ENCODE peak calls at places on chromosomes 11 and 22, in six cellular contexts. Y, P, R, E, Q and G are unnamed samples.

GRCh38 chr11:134856371-134856971 is 444.4 kb upstream of the B3GAT1 start:
- DNase-seq in R (no peak), P (no peak), Y (no peak), E (no peak), Q (no peak), G (no peak)

GRCh38 chr11:113840932-113841664 is 34.3 kb downstream of the USP28 start:
- DNase-seq in E (no peak), Y (no peak), R (no peak), Q (no peak), P (no peak), G (no peak)

GRCh38 chr11:118060879-118061278 is 16.0 kb upstream of the TMPRSS4 start:
- DNase-seq in P (no peak), Q (no peak), Y (no peak), E (no peak), R (no peak), G (no peak)

GRCh38 chr11:6570691-6571427 is 32.6 kb downstream of the RRP8 start:
- DNase-seq in P (no peak), Y (no peak), R (no peak), E (no peak), Q (no peak), G (no peak)

GRCh38 chr11:111917788-111918187 is 925 bp upstream of the C11orf52 start:
- DNase-seq in R (no peak), P (no peak), Q (no peak), E (no peak), Y (no peak), G (no peak)

GRCh38 chr22:40908895-40909294 is 42.3 kb upstream of the RBX1 start:
- DNase-seq in Q (no peak), R (no peak), P (no peak), Y (no peak), E (no peak), G (no peak)

GRCh38 chr11:126431401-126432064 is 76.0 kb downstream of the ST3GAL4 start:
- DNase-seq in E (peak; percentile 82), Y (peak; percentile 97), R (peak; percentile 75), Q (no peak), P (no peak), G (peak; percentile 33)

GRCh38 chr22:32144875-32145274 is 14.2 kb downstream of the C22orf42 start:
- DNase-seq in R (no peak), P (no peak), E (no peak), Y (no peak), Q (no peak), G (no peak)

GRCh38 chr22:33565580-33565995 is 354.7 kb downstream of the LARGE1 start:
- DNase-seq in E (no peak), R (no peak), Q (no peak), P (no peak), Y (no peak), G (no peak)